ENCODE peak calls at places on chromosome 17, in seven cellular contexts. P is brain microvascular endothelial cell; U is fibroblast of lung; R is dorsolateral prefrontal cortex; C is pancreas; F is cardiac muscle cell; D is CD8-positive, alpha-beta T cell. W is an unnamed sample.

GRCh38 chr17:68763551-68763950 is 162.4 kb upstream of the FAM20A start:
- DNase-seq in U (peak; percentile 50), C (no peak), R (no peak), P (peak; percentile 3), D (no peak), F (no peak), W (no peak)

GRCh38 chr17:76139801-76140660 is 1.0 kb downstream of the FOXJ1 start:
- DNase-seq in R (no peak), D (peak; percentile 29), F (no peak), U (no peak), C (peak; percentile 25), P (no peak), W (peak; percentile 59)

GRCh38 chr17:40722146-40722720 is 18.7 kb upstream of the KRT24 start:
- DNase-seq in F (no peak), R (no peak), C (no peak), U (peak; percentile 59), P (no peak), D (no peak), W (no peak)

GRCh38 chr17:70483624-70484023 is 314.3 kb downstream of the KCNJ2 start:
- DNase-seq in F (no peak), D (no peak), U (no peak), C (no peak), P (no peak), R (no peak), W (no peak)

GRCh38 chr17:11901901-11902300 is 95.4 kb downstream of the ZNF18 start:
- DNase-seq in R (no peak), P (no peak), C (no peak), U (no peak), F (no peak), D (no peak), W (no peak)

GRCh38 chr17:2397247-2398171 is 3.4 kb downstream of the MNT start:
- DNase-seq in R (no peak), U (no peak), D (no peak), P (no peak), C (peak; percentile 33), F (no peak), W (no peak)

GRCh38 chr17:50176559-50177471 is 11.0 kb downstream of the SGCA start:
- DNase-seq in C (no peak), U (peak; percentile 33), P (peak; percentile 8), D (no peak), R (no peak), F (no peak), W (no peak)

GRCh38 chr17:77801545-77802332 is 156.8 kb upstream of the TNRC6C start:
- DNase-seq in F (no peak), P (no peak), C (no peak), U (no peak), D (no peak), R (no peak), W (no peak)

GRCh38 chr17:57511475-57512123 is 233.5 kb downstream of the CCDC182 start:
- DNase-seq in R (no peak), C (no peak), U (no peak), P (no peak), D (no peak), F (no peak), W (no peak)

GRCh38 chr17:38551121-38551520 is 54.6 kb downstream of the SRCIN1 start:
- DNase-seq in F (no peak), U (no peak), C (no peak), D (no peak), P (no peak), R (no peak), W (no peak)

GRCh38 chr17:17124341-17124740 is 81.8 kb downstream of the PLD6 start:
- DNase-seq in D (no peak), U (no peak), R (no peak), P (no peak), F (no peak), C (no peak), W (no peak)

GRCh38 chr17:13531701-13532100 is 70.0 kb downstream of the HS3ST3A1 start:
- DNase-seq in C (no peak), F (no peak), U (peak; percentile 84), D (no peak), R (no peak), P (no peak), W (no peak)

DNA sequence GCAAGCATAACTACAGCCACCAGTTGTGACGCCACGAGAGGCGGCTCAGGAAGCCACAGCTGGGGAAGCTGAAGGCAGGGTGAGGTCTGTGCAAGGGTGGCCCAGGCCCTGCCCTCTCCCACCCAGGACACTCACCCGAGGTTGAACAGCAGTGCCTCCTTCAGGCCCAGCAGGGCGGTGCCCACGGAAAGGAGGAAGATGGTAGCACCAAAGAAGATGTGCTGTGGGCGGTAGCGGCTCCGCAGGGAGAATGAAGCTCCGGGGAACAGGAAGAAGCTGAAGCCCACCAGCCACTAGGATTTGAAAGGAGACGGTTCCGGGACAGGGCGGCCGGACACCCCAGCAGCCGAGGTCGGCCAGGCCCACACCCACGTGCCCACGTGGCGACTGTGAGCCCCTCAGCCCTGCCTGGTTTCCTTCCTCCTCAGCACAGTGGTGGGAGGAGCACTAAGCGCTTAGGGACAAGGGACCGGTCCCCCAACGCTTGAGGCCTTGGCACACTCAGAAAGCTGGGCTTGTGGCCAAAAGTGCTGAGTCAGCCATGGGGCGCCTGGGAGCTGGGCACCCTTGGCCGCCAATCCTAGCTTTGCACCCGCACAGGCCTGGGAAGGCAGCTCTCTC is 11.0 kb downstream of the CYB561 start:
- DNase-seq in D (peak; percentile 11), F (no peak), P (no peak), R (peak; percentile 85), U (peak; percentile 53), C (peak; percentile 94), W (peak; percentile 88)
- TF ChIP-seq CTCF in D (peak; percentile 31), F (peak; percentile 36), P (peak; percentile 40), R (no peak), U (no peak), C (no peak), W (no peak)

DNA sequence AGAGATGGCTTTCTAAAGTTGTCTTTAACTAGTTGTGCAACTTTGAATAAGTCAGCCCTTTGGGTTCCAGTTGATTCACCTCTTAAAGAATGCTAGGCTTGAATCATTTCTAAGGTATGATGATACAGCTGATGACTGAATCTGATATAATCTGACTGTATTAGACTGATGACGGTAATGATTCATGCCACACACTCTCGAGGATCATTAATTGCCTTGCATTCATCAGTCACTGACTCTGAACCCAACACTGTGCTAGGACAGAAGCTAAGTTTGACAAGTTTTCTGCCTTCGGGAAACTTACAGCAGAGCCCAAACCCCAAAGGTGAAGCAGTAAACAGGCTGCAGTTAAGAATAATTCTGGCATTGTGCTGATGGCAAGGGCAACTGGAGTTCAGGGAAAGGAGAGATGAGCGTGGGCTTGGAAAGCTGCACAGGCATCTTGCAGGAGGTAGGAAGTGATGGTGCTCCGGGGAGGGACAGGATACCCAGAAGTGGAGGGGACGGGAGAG is 25.8 kb downstream of the ASIC2 start:
- DNase-seq in D (no peak), U (peak; percentile 99), P (peak; percentile 72), F (no peak), R (no peak), C (no peak), W (no peak)
- H3K27ac ChIP-seq in D (no peak overlapping the region), U (peak overlapping the region; percentile 16), P (peak overlapping the region; percentile 32), F (no peak overlapping the region), R (no peak overlapping the region), C (no peak overlapping the region), W (no peak overlapping the region)

GRCh38 chr17:42171831-42172230 is 9.1 kb downstream of the KCNH4 start:
- DNase-seq in F (no peak), U (no peak), R (no peak), D (no peak), C (no peak), P (no peak), W (no peak)
- TF ChIP-seq CTCF in F (no peak), U (no peak), R (no peak), D (no peak), C (no peak), P (no peak), W (no peak)

DNA sequence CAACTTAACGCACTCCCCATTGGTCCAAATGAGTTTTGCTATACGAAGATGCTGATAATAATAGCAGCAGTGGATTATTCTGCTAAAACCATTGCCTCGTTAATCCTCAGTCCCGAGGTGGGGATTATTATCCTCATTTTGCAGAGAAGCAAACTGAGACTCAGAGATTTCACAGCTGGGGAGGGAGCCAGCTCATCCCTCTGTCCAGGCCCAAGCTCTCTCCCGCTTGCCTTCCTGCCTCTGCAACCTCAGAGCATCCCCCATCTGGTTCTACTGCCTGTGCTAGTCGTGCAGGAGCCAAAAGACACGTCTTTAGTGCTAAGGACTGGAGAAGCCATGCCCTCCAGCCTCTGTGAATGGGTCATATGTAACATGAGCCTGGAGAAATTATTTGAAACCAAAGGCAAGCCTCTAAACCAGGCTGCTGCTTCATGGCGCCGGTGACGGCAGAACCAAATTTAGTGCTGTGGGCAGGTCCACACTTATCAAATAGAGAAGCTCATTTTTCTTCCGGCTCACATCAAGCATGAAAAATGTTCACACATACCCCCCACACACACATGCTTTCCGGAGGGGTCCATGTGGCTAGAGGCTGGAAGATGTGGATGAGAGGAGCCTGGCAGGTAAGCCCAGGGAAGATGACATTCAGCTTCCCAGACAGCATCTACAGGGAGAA is 13.5 kb downstream of the MAPT start:
- DNase-seq in P (no peak), C (no peak), F (no peak), D (no peak), R (no peak), U (no peak), W (no peak)
- H3K27ac ChIP-seq in P (no peak overlapping the region), C (no peak overlapping the region), F (no peak overlapping the region), D (no peak overlapping the region), R (peak overlapping the region; percentile 67), U (no peak overlapping the region), W (no peak overlapping the region)

GRCh38 chr17:28842282-28843012 is at the start of gene FAM222B:
- DNase-seq in C (peak; percentile 84), F (peak; percentile 95), R (peak; percentile 78), P (peak; percentile 65), D (peak; percentile 75), U (peak; percentile 73), W (peak; percentile 79)
- TF ChIP-seq CTCF in C (no peak), F (no peak), R (peak; percentile 26), P (no peak), D (no peak), U (no peak), W (no peak)

W was measured in colonic mucosa.